ENCODE peak calls at places on chromosomes 6 and 20, in five cellular contexts. Y is D341Med; G is naive thymus-derived CD8-positive, alpha-beta T cell; M is KBM-7; R is midbrain. W is an unnamed sample.

GRCh38 chr20:48155231-48155630 is 369.9 kb upstream of the SULF2 start:
- DNase-seq in Y (no peak), R (peak), M (no peak), G (no peak), W (no peak)

GRCh38 chr6:10307476-10307875 is 107.4 kb downstream of the TFAP2A start:
- DNase-seq in R (no peak), G (no peak), Y (no peak), M (no peak), W (no peak)

GRCh38 chr20:63103402-63104311 is 96.9 kb upstream of the BHLHE23 start:
- DNase-seq in Y (no peak), G (peak), R (no peak), M (no peak), W (no peak)

GRCh38 chr6:136067731-136068341 is 182.3 kb downstream of the MTFR2 start:
- DNase-seq in G (no peak), Y (no peak), R (no peak), M (no peak), W (no peak)

GRCh38 chr6:116268589-116269293 is 11.0 kb downstream of the TSPYL1 start:
- DNase-seq in M (peak), Y (peak), R (peak), G (no peak), W (no peak)

GRCh38 chr6:68760941-68761676 is 126.0 kb downstream of the ADGRB3 start:
- DNase-seq in M (no peak), R (peak), G (no peak), Y (peak), W (no peak)

GRCh38 chr20:51532577-51533191 is 9.8 kb downstream of the NFATC2 start:
- DNase-seq in Y (no peak), G (no peak), R (peak), M (peak), W (no peak)

GRCh38 chr20:63700199-63701050 is 4.0 kb downstream of the TNFRSF6B start:
- DNase-seq in M (no peak), G (peak), R (no peak), Y (peak), W (no peak)

GRCh38 chr6:112116215-112116614 is 28.8 kb downstream of the FAM229B start:
- DNase-seq in Y (no peak), M (no peak), G (no peak), R (no peak), W (no peak)

GRCh38 chr20:24977336-24977735 is 15.2 kb downstream of the APMAP start:
- DNase-seq in R (no peak), M (no peak), G (no peak), Y (no peak), W (no peak)

GRCh38 chr6:27374824-27375612 is 13.5 kb upstream of the ZNF391 start:
- DNase-seq in R (peak), M (no peak), G (peak), Y (peak), W (peak)

GRCh38 chr6:106098383-106099234 is 12.5 kb downstream of the PRDM1 start:
- DNase-seq in Y (no peak), R (no peak), G (no peak), M (peak), W (peak)